ENCODE peak calls at places on chromosomes 16 and 17, in four cellular contexts. Z, D, P and W are unnamed samples.

GRCh38 chr16:19066988-19067348 is 446 bp upstream of the COQ7 start:
- DNase-seq in Z (no peak), D (no peak), P (no peak), W (no peak)

GRCh38 chr16:6032438-6032837 is 934.8 kb upstream of the EEF2KMT start:
- DNase-seq in D (no peak), Z (no peak), P (no peak), W (no peak)

GRCh38 chr17:30234954-30235353 is 543 bp downstream of the SLC6A4 start:
- DNase-seq in P (peak), D (no peak), Z (no peak), W (no peak)

GRCh38 chr17:74599531-74599939 is 7.5 kb upstream of the CD300LD start:
- DNase-seq in Z (no peak), P (no peak), D (no peak), W (no peak)

GRCh38 chr17:9054146-9054545 is 32.8 kb downstream of the NTN1 start:
- DNase-seq in Z (no peak), D (no peak), P (no peak), W (no peak)

GRCh38 chr16:52812945-52813556 is 239.6 kb downstream of the CHD9NB start:
- DNase-seq in P (no peak), Z (peak), D (no peak), W (peak)

GRCh38 chr16:88387941-88388627 is 5.3 kb downstream of the ZNF469 start:
- DNase-seq in D (no peak), P (no peak), Z (peak), W (peak)

GRCh38 chr17:77109159-77110005 is 31.4 kb upstream of the SEC14L1 start:
- DNase-seq in P (no peak), Z (no peak), D (no peak), W (no peak)

GRCh38 chr17:54180919-54181318 is 358.2 kb downstream of the KIF2B start:
- DNase-seq in Z (no peak), P (no peak), D (no peak), W (no peak)

GRCh38 chr17:2177235-2177811 is 122.4 kb downstream of the HIC1 start:
- DNase-seq in Z (peak), D (no peak), P (no peak), W (peak)

GRCh38 chr16:14641877-14642276 is 9.1 kb downstream of the BFAR start:
- DNase-seq in Z (no peak), D (no peak), P (no peak), W (no peak)

GRCh38 chr16:73713301-73713700 is 583.3 kb upstream of the PSMD7 start:
- DNase-seq in D (no peak), Z (no peak), P (no peak), W (no peak)

GRCh38 chr16:15803608-15804007 is 53.2 kb downstream of the MYH11 start:
- DNase-seq in Z (no peak), D (no peak), P (no peak), W (no peak)

GRCh38 chr17:79822583-79823124 is 16.6 kb downstream of the CBX4 start:
- DNase-seq in Z (no peak), D (no peak), P (no peak), W (no peak)

GRCh38 chr16:55832788-55833583 is at the start of gene CES1:
- DNase-seq in D (no peak), P (no peak), Z (no peak), W (no peak)

GRCh38 chr17:40180694-40181093 is 3.4 kb downstream of the RAPGEFL1 start:
- DNase-seq in P (no peak), Z (no peak), D (no peak), W (no peak)

GRCh38 chr16:23362460-23363317 is 60.6 kb downstream of the SCNN1B start:
- DNase-seq in P (no peak), Z (no peak), D (no peak), W (peak)

GRCh38 chr16:76932541-76933211 is 258.3 kb upstream of the MON1B start:
- DNase-seq in Z (peak), P (no peak), D (no peak), W (peak)

GRCh38 chr17:78528541-78528940 is 48.7 kb downstream of the DNAH17 start:
- DNase-seq in D (peak), Z (no peak), P (no peak), W (no peak)

GRCh38 chr17:7060165-7060890 is 16.4 kb upstream of the SLC16A11 start:
- DNase-seq in D (peak), P (no peak), Z (peak), W (peak)

GRCh38 chr17:81483085-81483861 is 29.3 kb downstream of the ACTG1 start:
- DNase-seq in Z (no peak), P (no peak), D (no peak), W (no peak)

GRCh38 chr17:39270923-39271322 is 45.2 kb upstream of the STAC2 start:
- DNase-seq in P (no peak), Z (peak), D (no peak), W (peak)

GRCh38 chr16:84789431-84789830 is 30.4 kb upstream of the CRISPLD2 start:
- DNase-seq in Z (no peak), P (no peak), D (no peak), W (no peak)
- TF ChIP-seq FOS in Z (no peak), P (no peak), D (no peak), W (no peak)

GRCh38 chr16:57981636-57982035 is 10.7 kb upstream of the CNGB1 start:
- DNase-seq in Z (no peak), P (no peak), D (no peak), W (no peak)
- TF ChIP-seq FOS in Z (no peak), P (no peak), D (no peak), W (no peak)

DNA sequence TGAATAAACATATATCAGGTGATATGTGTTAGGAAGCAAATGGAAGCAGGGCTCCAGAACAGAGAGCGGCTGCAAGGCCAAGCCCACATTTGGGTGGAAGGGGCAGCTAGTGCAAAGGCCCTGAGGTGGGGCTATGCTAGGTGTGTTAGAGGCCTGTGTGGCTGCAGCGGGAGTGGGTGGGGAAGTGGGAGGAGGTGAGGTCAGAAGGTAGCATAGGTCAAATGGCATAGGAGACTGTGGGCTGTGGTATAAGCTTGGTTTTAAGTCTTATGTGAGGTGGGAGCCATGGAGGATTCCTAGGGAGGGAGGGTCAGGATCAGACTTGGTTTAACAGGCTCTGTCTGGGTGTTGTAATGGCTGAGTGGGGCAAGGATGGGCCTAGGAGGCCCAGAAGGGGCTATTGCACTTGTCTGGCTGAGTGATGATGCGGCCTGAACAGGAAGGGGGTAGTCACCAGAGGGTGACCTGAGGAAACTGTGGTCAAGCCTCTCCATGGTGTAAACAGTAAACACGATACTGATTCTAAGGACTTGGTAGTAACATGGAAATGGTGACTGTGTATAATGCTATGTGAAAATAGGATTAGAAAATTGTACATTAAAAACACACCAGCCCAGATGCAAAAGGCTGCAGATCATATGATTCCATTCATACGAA is 31.1 kb downstream of the RAI1 start:
- DNase-seq in Z (peak), D (no peak), P (peak), W (peak)
- TF ChIP-seq FOS in Z (peak), D (no peak), P (no peak), W (peak)

DNA sequence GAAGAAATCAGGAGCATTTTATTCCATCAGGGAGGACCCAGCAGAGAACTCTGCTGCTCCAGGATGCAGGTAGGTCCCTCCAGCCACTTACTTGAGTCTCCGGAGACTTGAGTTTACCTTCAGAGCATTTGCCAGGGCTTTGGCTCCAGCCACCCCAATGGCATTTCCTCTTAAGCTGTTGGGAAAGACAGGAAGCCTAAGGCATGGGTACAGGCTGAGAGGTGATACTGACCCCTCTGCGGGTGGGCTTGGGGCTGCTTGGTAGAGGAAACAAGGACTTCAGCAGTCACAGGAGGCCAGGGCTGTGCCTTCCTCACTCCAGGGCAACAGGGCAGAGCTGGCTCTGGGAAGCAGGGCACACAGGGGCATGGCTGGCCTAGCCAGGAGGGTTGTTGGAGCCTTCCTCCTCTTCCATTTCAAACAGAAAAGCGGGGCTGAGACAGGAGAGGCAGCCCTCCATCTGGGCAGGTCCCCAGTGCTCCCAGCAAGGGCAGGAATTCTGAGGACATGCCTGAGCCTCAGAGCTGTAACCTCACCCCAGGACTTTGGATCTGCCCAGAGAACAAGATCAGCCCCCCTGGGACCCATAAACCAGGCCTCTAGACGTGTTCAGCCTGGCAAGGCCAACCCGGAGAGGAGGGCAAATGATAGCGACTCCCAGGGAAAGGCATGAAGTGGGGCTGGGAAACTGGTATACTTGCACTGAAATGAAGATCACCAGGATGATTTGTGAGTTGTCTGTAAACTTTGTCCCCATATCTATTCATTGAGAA is 34.4 kb downstream of the NLRC3 start:
- DNase-seq in D (no peak), P (no peak), Z (no peak), W (peak)
- TF ChIP-seq FOS in D (no peak), P (no peak), Z (no peak), W (no peak)

GRCh38 chr16:28086496-28087139 is 23.1 kb upstream of the GSG1L start:
- DNase-seq in Z (no peak), D (no peak), P (no peak), W (no peak)
- TF ChIP-seq FOS in Z (no peak), D (no peak), P (no peak), W (no peak)

GRCh38 chr17:10357768-10358167 is 15.0 kb downstream of the MYH13 start:
- DNase-seq in Z (no peak), D (peak), P (no peak), W (no peak)

GRCh38 chr17:10349403-10349802 is 23.4 kb downstream of the MYH13 start:
- DNase-seq in Z (no peak), P (no peak), D (no peak), W (no peak)

DNA sequence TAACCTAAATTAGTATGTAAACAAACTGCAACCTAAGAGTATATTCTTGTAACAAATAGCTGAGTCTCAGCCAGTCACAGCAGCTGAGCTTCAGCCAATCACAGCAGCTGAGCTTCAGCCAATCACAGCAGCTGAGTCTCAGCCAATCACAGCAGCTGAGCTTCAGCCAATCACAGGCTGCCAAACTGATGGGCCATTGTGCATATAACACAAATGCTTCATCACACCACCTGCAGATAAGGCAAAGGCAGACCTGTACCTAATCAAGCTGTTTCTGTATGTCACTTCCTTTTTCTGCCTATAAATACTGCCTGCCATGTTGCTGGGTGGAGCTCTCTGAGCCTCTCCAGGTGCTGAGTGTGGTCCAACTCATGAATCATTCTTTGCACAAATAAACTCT is 19.9 kb downstream of the MYH13 start:
- DNase-seq in Z (no peak), P (no peak), D (no peak), W (no peak)
- TF ChIP-seq FOS in Z (no peak), P (no peak), D (no peak), W (no peak)